ENCODE peak calls at places on chromosomes 13 and 19, in seven cellular contexts. One of them, this sample, is unnamed.

GRCh38 chr19:3073159-3073563 is 10.9 kb upstream of the TLE5 start:
- DNase-seq in upper lobe of right lung: no peak
- DNase-seq in BE2C: peak
- DNase-seq in GM23338: peak
- DNase-seq in MM.1S: no peak
- DNase-seq in dorsolateral prefrontal cortex: no peak
- DNase-seq in fibroblast of villous mesenchyme: peak
- DNase-seq in this sample: no peak

GRCh38 chr19:53646144-53646543 is 14.3 kb downstream of the DPRX start:
- DNase-seq in MM.1S: no peak
- DNase-seq in dorsolateral prefrontal cortex: no peak
- DNase-seq in BE2C: no peak
- DNase-seq in GM23338: no peak
- DNase-seq in fibroblast of villous mesenchyme: peak
- DNase-seq in upper lobe of right lung: no peak
- DNase-seq in this sample: no peak

GRCh38 chr19:5621311-5621944 is 1.1 kb downstream of the SAFB2 start:
- DNase-seq in fibroblast of villous mesenchyme: peak
- DNase-seq in MM.1S: no peak
- DNase-seq in upper lobe of right lung: no peak
- DNase-seq in dorsolateral prefrontal cortex: no peak
- DNase-seq in GM23338: no peak
- DNase-seq in BE2C: no peak
- DNase-seq in this sample: no peak

GRCh38 chr19:45523642-45524256 is 16.5 kb downstream of the VASP start:
- DNase-seq in fibroblast of villous mesenchyme: peak
- DNase-seq in GM23338: peak
- DNase-seq in dorsolateral prefrontal cortex: peak
- DNase-seq in BE2C: peak
- DNase-seq in upper lobe of right lung: peak
- DNase-seq in MM.1S: peak
- DNase-seq in this sample: peak

GRCh38 chr13:102846261-102847015 is 606 bp downstream of the ERCC5 start:
- DNase-seq in fibroblast of villous mesenchyme: peak
- DNase-seq in BE2C: peak
- DNase-seq in MM.1S: peak
- DNase-seq in dorsolateral prefrontal cortex: no peak
- DNase-seq in GM23338: peak
- DNase-seq in upper lobe of right lung: peak
- DNase-seq in this sample: no peak

GRCh38 chr19:38144667-38145066 is 79.4 kb downstream of the DPF1 start:
- DNase-seq in fibroblast of villous mesenchyme: no peak
- DNase-seq in BE2C: no peak
- DNase-seq in upper lobe of right lung: no peak
- DNase-seq in GM23338: no peak
- DNase-seq in MM.1S: no peak
- DNase-seq in dorsolateral prefrontal cortex: no peak
- DNase-seq in this sample: no peak

GRCh38 chr19:10888421-10888866 is 17.1 kb downstream of the CARM1 start:
- DNase-seq in fibroblast of villous mesenchyme: no peak
- DNase-seq in upper lobe of right lung: no peak
- DNase-seq in dorsolateral prefrontal cortex: no peak
- DNase-seq in BE2C: no peak
- DNase-seq in GM23338: peak
- DNase-seq in MM.1S: no peak
- DNase-seq in this sample: peak

GRCh38 chr13:98927954-98928927 is 49.6 kb downstream of the DOCK9 start:
- DNase-seq in dorsolateral prefrontal cortex: no peak
- DNase-seq in GM23338: peak
- DNase-seq in fibroblast of villous mesenchyme: peak
- DNase-seq in MM.1S: no peak
- DNase-seq in upper lobe of right lung: no peak
- DNase-seq in BE2C: no peak
- DNase-seq in this sample: no peak

GRCh38 chr19:40416918-40417713 is 3.9 kb upstream of the PRX start:
- DNase-seq in BE2C: no peak
- DNase-seq in dorsolateral prefrontal cortex: no peak
- DNase-seq in fibroblast of villous mesenchyme: peak
- DNase-seq in MM.1S: no peak
- DNase-seq in upper lobe of right lung: no peak
- DNase-seq in GM23338: no peak
- DNase-seq in this sample: no peak

GRCh38 chr19:56080669-56081401 is 40.3 kb downstream of the ZNF787 start:
- DNase-seq in dorsolateral prefrontal cortex: peak
- DNase-seq in GM23338: peak
- DNase-seq in fibroblast of villous mesenchyme: peak
- DNase-seq in BE2C: peak
- DNase-seq in upper lobe of right lung: peak
- DNase-seq in MM.1S: peak
- DNase-seq in this sample: peak

GRCh38 chr19:44890366-44891015 is 563 bp upstream of the TOMM40 start:
- DNase-seq in GM23338: peak
- DNase-seq in fibroblast of villous mesenchyme: peak
- DNase-seq in dorsolateral prefrontal cortex: peak
- DNase-seq in MM.1S: peak
- DNase-seq in BE2C: peak
- DNase-seq in upper lobe of right lung: peak
- DNase-seq in this sample: no peak

GRCh38 chr13:48741377-48741776 is 87.6 kb downstream of the CYSLTR2 start:
- DNase-seq in MM.1S: no peak
- DNase-seq in dorsolateral prefrontal cortex: no peak
- DNase-seq in GM23338: no peak
- DNase-seq in BE2C: no peak
- DNase-seq in fibroblast of villous mesenchyme: peak
- DNase-seq in upper lobe of right lung: no peak
- DNase-seq in this sample: no peak

GRCh38 chr13:95573226-95573625 is 20.7 kb downstream of the CLDN10 start:
- DNase-seq in dorsolateral prefrontal cortex: no peak
- DNase-seq in MM.1S: no peak
- DNase-seq in fibroblast of villous mesenchyme: no peak
- DNase-seq in GM23338: no peak
- DNase-seq in upper lobe of right lung: no peak
- DNase-seq in BE2C: no peak
- DNase-seq in this sample: no peak

GRCh38 chr13:30881191-30881651 is 24.9 kb upstream of the MEDAG start:
- DNase-seq in MM.1S: no peak
- DNase-seq in fibroblast of villous mesenchyme: no peak
- DNase-seq in GM23338: no peak
- DNase-seq in upper lobe of right lung: no peak
- DNase-seq in BE2C: no peak
- DNase-seq in dorsolateral prefrontal cortex: no peak
- DNase-seq in this sample: no peak

GRCh38 chr13:40139896-40140520 is 484.5 kb downstream of the COG6 start:
- DNase-seq in upper lobe of right lung: no peak
- DNase-seq in dorsolateral prefrontal cortex: no peak
- DNase-seq in GM23338: no peak
- DNase-seq in BE2C: no peak
- DNase-seq in MM.1S: no peak
- DNase-seq in fibroblast of villous mesenchyme: peak
- DNase-seq in this sample: no peak

GRCh38 chr19:30206187-30206586 is 166.0 kb upstream of the ZNF536 start:
- DNase-seq in MM.1S: no peak
- DNase-seq in upper lobe of right lung: no peak
- DNase-seq in dorsolateral prefrontal cortex: no peak
- DNase-seq in BE2C: no peak
- DNase-seq in fibroblast of villous mesenchyme: no peak
- DNase-seq in GM23338: no peak
- DNase-seq in this sample: no peak

GRCh38 chr13:25715760-25716159 is 336.1 kb downstream of the SHISA2 start:
- DNase-seq in fibroblast of villous mesenchyme: no peak
- DNase-seq in dorsolateral prefrontal cortex: no peak
- DNase-seq in GM23338: no peak
- DNase-seq in MM.1S: no peak
- DNase-seq in upper lobe of right lung: no peak
- DNase-seq in BE2C: no peak
- DNase-seq in this sample: no peak

GRCh38 chr19:8655340-8655709 is 24.9 kb downstream of the NFILZ start:
- DNase-seq in MM.1S: peak
- DNase-seq in fibroblast of villous mesenchyme: no peak
- DNase-seq in upper lobe of right lung: peak
- DNase-seq in BE2C: no peak
- DNase-seq in dorsolateral prefrontal cortex: no peak
- DNase-seq in GM23338: no peak
- DNase-seq in this sample: no peak

GRCh38 chr13:76226941-76227340 is 590.8 kb downstream of the LMO7 start:
- DNase-seq in dorsolateral prefrontal cortex: no peak
- DNase-seq in fibroblast of villous mesenchyme: peak
- DNase-seq in MM.1S: no peak
- DNase-seq in BE2C: no peak
- DNase-seq in GM23338: no peak
- DNase-seq in upper lobe of right lung: no peak
- DNase-seq in this sample: no peak

GRCh38 chr13:113862766-113863510 is 938 bp downstream of the GAS6 start:
- DNase-seq in GM23338: peak
- DNase-seq in BE2C: no peak
- DNase-seq in MM.1S: peak
- DNase-seq in dorsolateral prefrontal cortex: no peak
- DNase-seq in upper lobe of right lung: peak
- DNase-seq in fibroblast of villous mesenchyme: peak
- DNase-seq in this sample: peak